ENCODE peak calls at places on chromosomes 3 and 15, in five cellular contexts. W is GM23248, R is AG10803, X is DMS 273 treated with DMSO at 0.1 percent for 48 hours, S is mammary epithelial cell. E is an unnamed sample.

GRCh38 chr3:151178208-151178845 is 24.7 kb downstream of the GPR171 start:
- DNase-seq in X (no peak), R (no peak), S (peak), W (no peak), E (no peak)

GRCh38 chr3:46926039-46926438 is 48.5 kb downstream of the PTH1R start:
- DNase-seq in W (peak), X (no peak), S (no peak), R (peak), E (no peak)

GRCh38 chr15:59005579-59005978 is 18.1 kb downstream of the RNF111 start:
- DNase-seq in S (no peak), R (no peak), W (peak), X (no peak), E (no peak)

GRCh38 chr3:38139652-38140051 is 1.2 kb downstream of the MYD88 start:
- DNase-seq in R (no peak), W (no peak), S (no peak), X (no peak), E (no peak)

GRCh38 chr3:186359078-186359477 is 3.0 kb downstream of the DGKG start:
- DNase-seq in X (no peak), S (no peak), W (no peak), R (no peak), E (no peak)

GRCh38 chr3:126197854-126198584 is 17.6 kb upstream of the ALDH1L1 start:
- DNase-seq in X (peak), W (peak), S (peak), R (peak), E (peak)

GRCh38 chr15:101159096-101159935 is 92.5 kb downstream of the CHSY1 start:
- DNase-seq in X (no peak), R (no peak), W (no peak), S (no peak), E (no peak)

GRCh38 chr3:72288955-72289707 is 504.2 kb upstream of the PROK2 start:
- DNase-seq in S (peak), R (peak), X (no peak), W (peak), E (no peak)

GRCh38 chr15:72472907-72473669 is 1.0 kb upstream of the ARIH1 start:
- DNase-seq in W (peak), R (peak), S (peak), X (no peak), E (peak)

GRCh38 chr3:173065543-173065970 is 75.5 kb downstream of the SPATA16 start:
- DNase-seq in X (peak), R (peak), W (peak), S (no peak), E (no peak)

GRCh38 chr15:70226337-70226980 is 128.7 kb upstream of the TLE3 start:
- DNase-seq in W (no peak), S (no peak), R (no peak), X (no peak), E (no peak)

GRCh38 chr15:56772868-56773639 is 39.7 kb upstream of the ZNF280D start:
- DNase-seq in X (no peak), S (no peak), W (peak), R (peak), E (no peak)

GRCh38 chr15:46795685-46796084 is 921.6 kb upstream of the SEMA6D start:
- DNase-seq in W (no peak), R (no peak), S (no peak), X (no peak), E (no peak)

GRCh38 chr3:141875893-141876380 is 506 bp upstream of the ATP1B3 start:
- DNase-seq in S (no peak), R (peak), W (peak), X (no peak), E (peak)

GRCh38 chr3:196422976-196423781 is 9.0 kb downstream of the UBXN7 start:
- DNase-seq in W (no peak), X (peak), S (peak), R (no peak), E (no peak)

GRCh38 chr3:46208167-46208704 is at the start of gene CCR1:
- DNase-seq in S (peak), X (no peak), R (peak), W (peak), E (peak)

GRCh38 chr15:41022487-41023090 is 69.3 kb downstream of the CHAC1 start:
- DNase-seq in X (no peak), W (peak), R (peak), S (peak), E (peak)

GRCh38 chr15:48462688-48463087 is 131.5 kb downstream of the DUT start:
- DNase-seq in S (no peak), X (no peak), W (no peak), R (no peak), E (no peak)

GRCh38 chr3:43153189-43154083 is 47.6 kb upstream of the POMGNT2 start:
- DNase-seq in X (no peak), S (no peak), W (peak), R (peak), E (no peak)

GRCh38 chr3:133805384-133805701 is 272 bp upstream of the SRPRB start:
- DNase-seq in W (no peak), S (no peak), X (no peak), R (no peak), E (no peak)

GRCh38 chr15:52805351-52806283 is 15.5 kb upstream of the ONECUT1 start:
- DNase-seq in X (no peak), S (no peak), W (peak), R (no peak), E (no peak)

GRCh38 chr3:74267583-74268184 is 346.8 kb downstream of the CNTN3 start:
- DNase-seq in W (peak), S (peak), R (peak), X (no peak), E (peak)

GRCh38 chr3:174483254-174483653 is 375.9 kb upstream of the NAALADL2 start:
- DNase-seq in R (no peak), S (no peak), X (no peak), W (no peak), E (no peak)

GRCh38 chr15:65115542-65115941 is 542 bp upstream of the UBAP1L start:
- DNase-seq in S (no peak), X (peak), R (no peak), W (no peak), E (no peak)

GRCh38 chr15:49045691-49046112 is 544 bp downstream of the SECISBP2L start:
- DNase-seq in W (peak), S (peak), R (peak), X (no peak), E (peak)

GRCh38 chr3:83477563-83477962 is 1481.2 kb upstream of the CADM2 start:
- DNase-seq in S (no peak), X (no peak), R (no peak), W (no peak), E (no peak)